ENCODE peak calls at places on chromosomes 11 and 22, in four cellular contexts. B, L, W and H are unnamed samples.

GRCh38 chr22:28923826-28924732 is 40.7 kb downstream of the ZNRF3 start:
- DNase-seq in L (no peak), B (no peak), W (no peak), H (peak)

GRCh38 chr11:45622283-45622682 is 43.1 kb downstream of the CHST1 start:
- DNase-seq in L (no peak), W (no peak), B (no peak), H (no peak)

GRCh38 chr11:68773521-68774187 is 22.3 kb upstream of the TESMIN start:
- DNase-seq in B (no peak), W (no peak), L (no peak), H (no peak)

GRCh38 chr11:123607781-123608180 is 46.6 kb downstream of the SCN3B start:
- DNase-seq in B (no peak), W (no peak), L (no peak), H (no peak)

GRCh38 chr11:131823772-131824171 is 453.4 kb downstream of the NTM start:
- DNase-seq in B (no peak), L (no peak), W (no peak), H (no peak)

GRCh38 chr22:46262449-46263207 is 515 bp downstream of the PKDREJ start:
- DNase-seq in B (no peak), L (no peak), W (peak), H (peak)

GRCh38 chr11:396511-396947 is 2.5 kb downstream of the PKP3 start:
- DNase-seq in B (no peak), L (no peak), W (no peak), H (peak)

GRCh38 chr11:134266841-134267251 is 9.3 kb upstream of the GLB1L3 start:
- DNase-seq in W (no peak), B (no peak), L (peak), H (no peak)

GRCh38 chr22:44576311-44577260 is 78.6 kb upstream of the RTL6 start:
- DNase-seq in L (no peak), B (no peak), W (no peak), H (no peak)

GRCh38 chr11:1478011-1478410 is 8.6 kb downstream of the MOB2 start:
- DNase-seq in L (no peak), B (no peak), W (no peak), H (no peak)

GRCh38 chr11:125946712-125947418 is 1.0 kb downstream of the VSIG10L2 start:
- DNase-seq in W (no peak), L (no peak), B (no peak), H (peak)

GRCh38 chr22:26979294-26979693 is 321.9 kb downstream of the MIAT start:
- DNase-seq in L (no peak), W (peak), B (no peak), H (peak)

GRCh38 chr11:3662856-3663255 is 8.3 kb downstream of the CHRNA10 start:
- DNase-seq in W (no peak), L (no peak), B (no peak), H (no peak)

GRCh38 chr11:44305643-44306468 is 4.1 kb downstream of the ALX4 start:
- DNase-seq in W (peak), L (no peak), B (no peak), H (peak)

GRCh38 chr11:65417702-65418430 is 4.7 kb upstream of the NEAT1 start:
- DNase-seq in B (no peak), L (no peak), W (no peak), H (no peak)

GRCh38 chr11:74543991-74544390 is 48.4 kb upstream of the POLD3 start:
- DNase-seq in B (no peak), L (no peak), W (no peak), H (no peak)

GRCh38 chr22:37746366-37747089 is 49.7 kb downstream of the TRIOBP start:
- DNase-seq in W (peak), B (peak), L (no peak), H (no peak)

GRCh38 chr11:79512706-79513469 is 72.1 kb upstream of the TENM4 start:
- DNase-seq in B (no peak), W (no peak), L (no peak), H (no peak)

GRCh38 chr11:15941206-15941770 is 415.1 kb downstream of the SOX6 start:
- DNase-seq in B (peak), L (no peak), W (peak), H (peak)

GRCh38 chr11:68463714-68464113 is 3.2 kb downstream of the PPP6R3 start:
- DNase-seq in B (no peak), L (no peak), W (no peak), H (no peak)

GRCh38 chr11:77842451-77843121 is 21.6 kb downstream of the AAMDC start:
- DNase-seq in L (no peak), W (no peak), B (no peak), H (no peak)

GRCh38 chr22:40665312-40665711 is 14.0 kb upstream of the MCHR1 start:
- DNase-seq in L (no peak), B (no peak), W (no peak), H (no peak)

GRCh38 chr11:6737872-6738466 is 33.8 kb downstream of the OR2AG2 start:
- DNase-seq in L (peak), B (peak), W (peak), H (peak)

GRCh38 chr11:46903846-46904245 is 14.5 kb downstream of the LRP4 start:
- DNase-seq in W (peak), L (no peak), B (no peak), H (peak)

GRCh38 chr11:116406042-116406441 is 366.7 kb downstream of the BUD13 start:
- DNase-seq in L (no peak), W (no peak), B (no peak), H (no peak)

GRCh38 chr11:101456812-101457211 is 127.0 kb downstream of the TRPC6 start:
- DNase-seq in W (no peak), B (no peak), L (no peak), H (no peak)